ENCODE peak calls at places on chromosomes 7 and 10, in ten cellular contexts. D, B, P, U, H, V, W, G, O and C are unnamed samples.
A peak's percentile ranks its signal among the peaks of the same experiment; 100 is the strongest.

GRCh38 chr7:28698744-28699291 is 259.3 kb downstream of the TRIL start:
- DNase-seq in D (peak; percentile 35), B (no peak), P (no peak), U (no peak), H (no peak), V (no peak), W (no peak), G (no peak), O (no peak), C (no peak)

GRCh38 chr7:153188630-153189029 is 429.1 kb downstream of the ACTR3B start:
- DNase-seq in D (no peak), B (no peak), P (no peak), U (no peak), H (no peak), V (no peak), W (no peak), G (no peak), O (no peak), C (no peak)

GRCh38 chr10:80204801-80205477 is 398 bp downstream of the ANXA11 start:
- DNase-seq in D (peak; percentile 34), B (no peak), P (no peak), U (no peak), H (peak; percentile 75), V (peak; percentile 57), W (no peak), G (peak; percentile 21), O (peak; percentile 81), C (peak; percentile 44)

GRCh38 chr7:146960747-146961416 is 844.3 kb downstream of the CNTNAP2 start:
- DNase-seq in D (no peak), B (no peak), P (no peak), U (no peak), H (no peak), V (peak; percentile 43), W (peak; percentile 59), G (no peak), O (peak; percentile 22), C (no peak)

GRCh38 chr7:149856-150636 is 42.3 kb upstream of the FAM20C start:
- DNase-seq in D (no peak), B (no peak), P (no peak), U (no peak), H (no peak), V (no peak), W (peak; percentile 50), G (no peak), O (peak; percentile 80), C (peak; percentile 44)

GRCh38 chr7:4103352-4104091 is 578.6 kb upstream of the FOXK1 start:
- DNase-seq in D (no peak), B (peak; percentile 21), P (no peak), U (peak; percentile 43), H (peak; percentile 67), V (no peak), W (peak; percentile 52), G (peak; percentile 8), O (peak; percentile 62), C (no peak)

GRCh38 chr10:490891-491571 is 198.4 kb downstream of the DIP2C start:
- DNase-seq in D (no peak), B (peak; percentile 80), P (no peak), U (no peak), H (no peak), V (no peak), W (no peak), G (no peak), O (peak; percentile 53), C (no peak)

GRCh38 chr7:55130554-55131198 is 111.9 kb downstream of the EGFR start:
- DNase-seq in D (no peak), B (peak; percentile 92), P (no peak), U (peak; percentile 68), H (no peak), V (peak; percentile 79), W (no peak), G (no peak), O (no peak), C (no peak)

GRCh38 chr7:29884399-29885272 is 78.3 kb downstream of the WIPF3 start:
- DNase-seq in D (no peak), B (no peak), P (no peak), U (no peak), H (peak; percentile 70), V (no peak), W (peak; percentile 79), G (no peak), O (peak; percentile 47), C (peak; percentile 58)

GRCh38 chr10:62692085-62692484 is 112.4 kb upstream of the ADO start:
- DNase-seq in D (no peak), B (no peak), P (no peak), U (no peak), H (no peak), V (no peak), W (peak; percentile 58), G (no peak), O (no peak), C (no peak)
- H3K27me3 ChIP-seq in D (no peaks in the 10 kb centered on the region), B (no peaks in the 10 kb centered on the region), P (no peaks in the 10 kb centered on the region), U (no peaks in the 10 kb centered on the region), H (no peaks in the 10 kb centered on the region), V (no peaks in the 10 kb centered on the region), W (no peaks in the 10 kb centered on the region), G (no peaks in the 10 kb centered on the region), O (no peaks in the 10 kb centered on the region), C (no peaks in the 10 kb centered on the region)

GRCh38 chr10:84095821-84096497 is 43.4 kb upstream of the GHITM start:
- DNase-seq in D (no peak), B (no peak), P (no peak), U (no peak), H (no peak), V (no peak), W (no peak), G (peak; percentile 76), O (peak; percentile 33), C (no peak)

GRCh38 chr10:84098667-84099066 is 40.6 kb upstream of the GHITM start:
- DNase-seq in D (no peak), B (no peak), P (no peak), U (no peak), H (no peak), V (no peak), W (no peak), G (no peak), O (no peak), C (no peak)

DNA sequence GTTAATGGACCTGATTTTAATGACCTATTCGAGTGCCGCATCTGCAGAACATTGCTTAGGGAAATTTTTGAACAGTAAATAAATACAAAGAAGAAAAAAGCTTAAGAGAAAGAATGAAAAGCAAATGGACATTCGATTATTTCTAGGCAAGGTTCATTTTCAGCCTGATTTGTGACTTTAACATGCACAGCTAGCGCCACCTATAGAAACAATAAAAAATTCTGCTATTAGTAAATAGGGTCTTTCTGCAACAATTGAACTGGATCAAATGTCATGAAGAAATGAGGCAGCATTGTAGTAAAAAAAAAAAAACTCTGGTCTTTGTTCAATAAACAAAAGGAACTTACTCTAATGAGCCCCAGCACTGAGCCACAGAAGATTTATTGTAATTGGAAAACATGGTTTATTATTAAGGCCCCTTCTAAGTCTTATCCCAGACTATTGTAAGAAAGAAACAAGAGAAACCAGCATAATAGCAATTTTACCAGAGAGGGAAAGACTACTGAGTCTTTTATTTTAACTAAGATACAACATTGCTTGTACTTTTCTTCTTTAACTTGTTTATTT is 41.4 kb upstream of the GHITM start:
- DNase-seq in D (peak; percentile 19), B (peak; percentile 8), P (no peak), U (no peak), H (peak; percentile 19), V (peak; percentile 63), W (no peak), G (peak; percentile 8), O (peak; percentile 18), C (no peak)
- TF ChIP-seq CTCF in D (peak; percentile 56), B (peak; percentile 47), P (peak; percentile 51), U (peak; percentile 61), H (peak; percentile 71), V (peak; percentile 81), W (peak; percentile 67), G (peak; percentile 14), O (peak; percentile 75), C (peak; percentile 34)

GRCh38 chr10:44382981-44383748 is 1.7 kb downstream of the CXCL12 start:
- DNase-seq in D (no peak), B (no peak), P (no peak), U (no peak), H (no peak), V (peak; percentile 45), W (peak; percentile 23), G (no peak), O (no peak), C (peak; percentile 16)
- H3K9ac ChIP-seq in D (no peak overlapping the region), B (peak overlapping the region; percentile 16), P (no peak overlapping the region), U (no peak overlapping the region), H (no peak overlapping the region), V (no peak overlapping the region), W (no peak overlapping the region), G (no peak overlapping the region), O (peak overlapping the region; percentile 51), C (peak overlapping the region; percentile 58)

GRCh38 chr7:107658467-107658866 is 2.2 kb upstream of the SLC26A4 start:
- DNase-seq in D (no peak), B (no peak), P (no peak), U (no peak), H (no peak), V (no peak), W (no peak), G (no peak), O (no peak), C (no peak)
- H3K27me3 ChIP-seq in D (no peaks in the 10 kb centered on the region), B (peaks cover 3% of the 10 kb centered on the region), P (peaks cover 22% of the 10 kb centered on the region), U (peaks cover 14% of the 10 kb centered on the region), H (peaks cover 25% of the 10 kb centered on the region), V (peaks cover 87% of the 10 kb centered on the region), W (peaks cover 33% of the 10 kb centered on the region), G (peaks cover 6% of the 10 kb centered on the region), O (peaks cover 15% of the 10 kb centered on the region), C (peaks cover 26% of the 10 kb centered on the region)

GRCh38 chr10:24046060-24046459 is 162.9 kb upstream of the KIAA1217 start:
- DNase-seq in D (no peak), B (no peak), P (no peak), U (no peak), H (no peak), V (no peak), W (no peak), G (no peak), O (no peak), C (no peak)
- TF ChIP-seq CTCF in D (no peak), B (no peak), P (no peak), U (no peak), H (no peak), V (no peak), W (no peak), G (no peak), O (no peak), C (no peak)

DNA sequence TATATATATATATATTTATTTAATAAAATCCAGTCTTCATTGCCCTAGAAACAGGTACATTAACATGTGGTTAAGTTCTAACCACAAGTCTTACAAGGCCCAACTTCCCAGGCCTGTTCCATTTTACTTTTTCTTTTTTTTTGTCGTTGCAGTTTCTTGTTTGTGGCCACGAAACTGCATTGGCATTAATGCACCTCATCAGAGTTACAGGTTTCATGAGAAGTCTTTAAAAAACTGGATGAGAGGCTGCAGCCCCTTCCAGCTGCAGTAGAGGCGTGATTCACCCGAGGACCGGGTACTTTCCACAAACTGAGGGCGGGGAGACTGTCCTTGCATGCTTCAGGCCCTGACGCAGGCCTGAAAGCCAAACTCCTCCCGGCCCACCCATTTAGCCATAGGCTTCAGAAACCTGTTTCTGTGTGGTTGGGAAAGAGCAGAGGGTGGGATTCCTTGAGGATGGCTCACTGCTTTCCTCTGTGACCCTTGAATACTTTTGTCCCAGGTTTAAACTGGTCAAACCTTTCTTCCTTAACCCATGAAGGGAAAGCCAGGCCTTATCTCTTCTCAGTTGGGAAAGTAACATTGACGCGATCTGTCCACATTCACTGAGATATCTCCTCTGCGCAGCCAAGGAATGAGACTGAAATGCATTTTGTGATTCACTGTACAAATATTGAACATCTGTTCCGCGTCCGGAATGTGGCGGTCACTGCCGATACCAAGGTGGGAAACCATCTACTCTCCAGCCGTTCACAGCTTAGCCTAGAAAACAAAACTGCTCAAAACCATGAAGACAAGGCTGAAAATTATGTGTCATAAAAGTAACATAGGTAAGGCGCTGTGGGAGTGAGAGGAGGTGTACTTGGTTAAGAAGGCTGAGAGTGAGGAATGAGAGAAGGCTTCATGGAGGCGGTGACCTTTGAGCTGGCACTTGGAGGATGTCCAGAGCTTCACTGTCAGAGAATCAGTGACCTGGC is 311.7 kb downstream of the GATA3 start:
- DNase-seq in D (peak; percentile 58), B (peak; percentile 25), P (peak; percentile 12), U (peak; percentile 99), H (peak; percentile 91), V (no peak), W (no peak), G (no peak), O (no peak), C (no peak)
- H3K9ac ChIP-seq in D (no peak overlapping the region), B (no peak overlapping the region), P (no peak overlapping the region), U (peak overlapping the region; percentile 7), H (peak overlapping the region; percentile 67), V (no peak overlapping the region), W (no peak overlapping the region), G (no peak overlapping the region), O (no peak overlapping the region), C (no peak overlapping the region)